ENCODE peak calls at places on chromosomes 7 and 10, in eight cellular contexts. One of them, this sample, is unnamed.

GRCh38 chr7:80581472-80581871 is 57.0 kb upstream of the CD36 start:
- DNase-seq in CD14-positive monocyte: no peak
- DNase-seq in hippocampal formation: no peak
- DNase-seq in activated effector memory CD4-positive, alpha-beta T cell treated with Interleukin-2 at 50 U/mL for 16 hours: no peak
- DNase-seq in lower leg skin: no peak
- DNase-seq in MV-4-11: no peak
- DNase-seq in activated gamma-delta T cell treated with Interleukin-2 at 50 U/mL for 16 hours: no peak
- DNase-seq in neural crest cell: no peak
- DNase-seq in this sample: no peak

GRCh38 chr10:91163709-91164474 is 56.6 kb upstream of the PCGF5 start:
- DNase-seq in CD14-positive monocyte: peak
- DNase-seq in hippocampal formation: no peak
- DNase-seq in activated effector memory CD4-positive, alpha-beta T cell treated with Interleukin-2 at 50 U/mL for 16 hours: peak
- DNase-seq in lower leg skin: peak
- DNase-seq in MV-4-11: peak
- DNase-seq in activated gamma-delta T cell treated with Interleukin-2 at 50 U/mL for 16 hours: peak
- DNase-seq in neural crest cell: no peak
- DNase-seq in this sample: peak

GRCh38 chr7:133051066-133051465 is 30.8 kb downstream of the CHCHD3 start:
- DNase-seq in CD14-positive monocyte: no peak
- DNase-seq in hippocampal formation: no peak
- DNase-seq in activated effector memory CD4-positive, alpha-beta T cell treated with Interleukin-2 at 50 U/mL for 16 hours: no peak
- DNase-seq in lower leg skin: no peak
- DNase-seq in MV-4-11: peak
- DNase-seq in activated gamma-delta T cell treated with Interleukin-2 at 50 U/mL for 16 hours: no peak
- DNase-seq in neural crest cell: no peak
- DNase-seq in this sample: no peak

GRCh38 chr10:132489053-132489703 is 48.4 kb upstream of the INPP5A start:
- DNase-seq in CD14-positive monocyte: no peak
- DNase-seq in hippocampal formation: no peak
- DNase-seq in activated effector memory CD4-positive, alpha-beta T cell treated with Interleukin-2 at 50 U/mL for 16 hours: no peak
- DNase-seq in lower leg skin: no peak
- DNase-seq in MV-4-11: no peak
- DNase-seq in activated gamma-delta T cell treated with Interleukin-2 at 50 U/mL for 16 hours: no peak
- DNase-seq in neural crest cell: no peak
- DNase-seq in this sample: no peak

GRCh38 chr10:4195214-4195613 is 410.2 kb upstream of the KLF6 start:
- DNase-seq in CD14-positive monocyte: no peak
- DNase-seq in hippocampal formation: no peak
- DNase-seq in activated effector memory CD4-positive, alpha-beta T cell treated with Interleukin-2 at 50 U/mL for 16 hours: no peak
- DNase-seq in lower leg skin: no peak
- DNase-seq in MV-4-11: no peak
- DNase-seq in activated gamma-delta T cell treated with Interleukin-2 at 50 U/mL for 16 hours: no peak
- DNase-seq in neural crest cell: no peak
- DNase-seq in this sample: no peak

GRCh38 chr10:121628859-121629258 is 30.6 kb upstream of the FGFR2 start:
- DNase-seq in CD14-positive monocyte: no peak
- DNase-seq in hippocampal formation: no peak
- DNase-seq in activated effector memory CD4-positive, alpha-beta T cell treated with Interleukin-2 at 50 U/mL for 16 hours: no peak
- DNase-seq in lower leg skin: no peak
- DNase-seq in MV-4-11: no peak
- DNase-seq in activated gamma-delta T cell treated with Interleukin-2 at 50 U/mL for 16 hours: no peak
- DNase-seq in neural crest cell: no peak
- DNase-seq in this sample: no peak

GRCh38 chr10:44397476-44398225 is 12.8 kb upstream of the CXCL12 start:
- DNase-seq in CD14-positive monocyte: no peak
- DNase-seq in hippocampal formation: no peak
- DNase-seq in activated effector memory CD4-positive, alpha-beta T cell treated with Interleukin-2 at 50 U/mL for 16 hours: no peak
- DNase-seq in lower leg skin: peak
- DNase-seq in MV-4-11: no peak
- DNase-seq in activated gamma-delta T cell treated with Interleukin-2 at 50 U/mL for 16 hours: no peak
- DNase-seq in neural crest cell: no peak
- DNase-seq in this sample: no peak

GRCh38 chr7:43582503-43583423 is at the start of gene STK17A:
- DNase-seq in CD14-positive monocyte: peak
- DNase-seq in hippocampal formation: peak
- DNase-seq in activated effector memory CD4-positive, alpha-beta T cell treated with Interleukin-2 at 50 U/mL for 16 hours: peak
- DNase-seq in lower leg skin: peak
- DNase-seq in MV-4-11: peak
- DNase-seq in activated gamma-delta T cell treated with Interleukin-2 at 50 U/mL for 16 hours: peak
- DNase-seq in neural crest cell: peak
- DNase-seq in this sample: peak

GRCh38 chr7:75879771-75880184 is 944 bp downstream of the RHBDD2 start:
- DNase-seq in CD14-positive monocyte: no peak
- DNase-seq in hippocampal formation: no peak
- DNase-seq in activated effector memory CD4-positive, alpha-beta T cell treated with Interleukin-2 at 50 U/mL for 16 hours: no peak
- DNase-seq in lower leg skin: no peak
- DNase-seq in MV-4-11: no peak
- DNase-seq in activated gamma-delta T cell treated with Interleukin-2 at 50 U/mL for 16 hours: no peak
- DNase-seq in neural crest cell: no peak
- DNase-seq in this sample: no peak

GRCh38 chr7:3105856-3106255 is 62.2 kb upstream of the CARD11 start:
- DNase-seq in CD14-positive monocyte: no peak
- DNase-seq in hippocampal formation: no peak
- DNase-seq in activated effector memory CD4-positive, alpha-beta T cell treated with Interleukin-2 at 50 U/mL for 16 hours: no peak
- DNase-seq in lower leg skin: no peak
- DNase-seq in MV-4-11: no peak
- DNase-seq in activated gamma-delta T cell treated with Interleukin-2 at 50 U/mL for 16 hours: no peak
- DNase-seq in neural crest cell: no peak
- DNase-seq in this sample: no peak

GRCh38 chr7:26100940-26101339 is 51.1 kb upstream of the NFE2L3 start:
- DNase-seq in CD14-positive monocyte: peak
- DNase-seq in hippocampal formation: no peak
- DNase-seq in activated effector memory CD4-positive, alpha-beta T cell treated with Interleukin-2 at 50 U/mL for 16 hours: no peak
- DNase-seq in lower leg skin: no peak
- DNase-seq in MV-4-11: peak
- DNase-seq in activated gamma-delta T cell treated with Interleukin-2 at 50 U/mL for 16 hours: no peak
- DNase-seq in neural crest cell: peak
- DNase-seq in this sample: peak

GRCh38 chr7:110891197-110891596 is 199.7 kb upstream of the LRRN3 start:
- DNase-seq in CD14-positive monocyte: no peak
- DNase-seq in hippocampal formation: no peak
- DNase-seq in activated effector memory CD4-positive, alpha-beta T cell treated with Interleukin-2 at 50 U/mL for 16 hours: no peak
- DNase-seq in lower leg skin: no peak
- DNase-seq in MV-4-11: no peak
- DNase-seq in activated gamma-delta T cell treated with Interleukin-2 at 50 U/mL for 16 hours: no peak
- DNase-seq in neural crest cell: no peak
- DNase-seq in this sample: no peak

GRCh38 chr10:4736608-4737007 is 89.4 kb upstream of the AKR1E2 start:
- DNase-seq in CD14-positive monocyte: no peak
- DNase-seq in hippocampal formation: no peak
- DNase-seq in activated effector memory CD4-positive, alpha-beta T cell treated with Interleukin-2 at 50 U/mL for 16 hours: no peak
- DNase-seq in lower leg skin: no peak
- DNase-seq in MV-4-11: no peak
- DNase-seq in activated gamma-delta T cell treated with Interleukin-2 at 50 U/mL for 16 hours: no peak
- DNase-seq in neural crest cell: no peak
- DNase-seq in this sample: no peak